ENCODE peak calls at places on chromosomes 2 and 18, in four cellular contexts. S is nephron progenitor cell; L is GM06990; C is stimulated activated CD4-positive, alpha-beta T cell treated with anti-CD3 and anti-CD28 coated beads, Interleukin-15, amount 100 ng/mL, for 24 hours. Z is an unnamed sample.
A peak's percentile ranks its signal among the peaks of the same experiment; 100 is the strongest.

GRCh38 chr18:45519881-45520280 is 95.4 kb upstream of the SLC14A2 start:
- DNase-seq in S (no peak), L (no peak), C (no peak), Z (no peak)

GRCh38 chr2:168422584-168422983 is 33.5 kb upstream of the CERS6 start:
- DNase-seq in S (no peak), L (no peak), C (no peak), Z (no peak)

GRCh38 chr2:49271060-49271665 is 116.8 kb upstream of the FSHR start:
- DNase-seq in S (no peak), L (no peak), C (no peak), Z (peak; percentile 88)

GRCh38 chr2:6526093-6526824 is 339.4 kb downstream of the CMPK2 start:
- DNase-seq in S (peak; percentile 28), L (no peak), C (no peak), Z (peak; percentile 77)

GRCh38 chr2:143885461-143885860 is 634.5 kb downstream of the ZEB2 start:
- DNase-seq in S (no peak), L (no peak), C (no peak), Z (no peak)

GRCh38 chr2:151849413-151850010 is 21.3 kb upstream of the ARL5A start:
- DNase-seq in S (no peak), L (no peak), C (no peak), Z (peak; percentile 10)

GRCh38 chr2:3421053-3421452 is 41.6 kb downstream of the TRAPPC12 start:
- DNase-seq in S (no peak), L (no peak), C (no peak), Z (no peak)

GRCh38 chr2:202432776-202433175 is 56.6 kb downstream of the BMPR2 start:
- DNase-seq in S (no peak), L (no peak), C (no peak), Z (no peak)

GRCh38 chr18:74468547-74469014 is 11.5 kb upstream of the DIPK1C start:
- DNase-seq in S (no peak), L (no peak), C (no peak), Z (no peak)

GRCh38 chr2:110713508-110714362 is 18.6 kb upstream of the ACOXL start:
- DNase-seq in S (no peak), L (no peak), C (no peak), Z (no peak)

GRCh38 chr2:219446101-219446504 is 11.5 kb downstream of the SPEG start:
- DNase-seq in S (no peak), L (no peak), C (no peak), Z (no peak)

GRCh38 chr18:13587937-13588336 is 138.4 kb downstream of the FAM210A start:
- DNase-seq in S (no peak), L (no peak), C (no peak), Z (no peak)

GRCh38 chr2:127149384-127149783 is 42.4 kb upstream of the BIN1 start:
- DNase-seq in S (no peak), L (no peak), C (no peak), Z (no peak)

GRCh38 chr2:206084870-206085741 is 868 bp downstream of the INO80D start:
- DNase-seq in S (peak; percentile 48), L (peak; percentile 63), C (peak; percentile 53), Z (peak; percentile 22)

GRCh38 chr18:12013186-12013916 is 32.0 kb downstream of the IMPA2 start:
- DNase-seq in S (peak; percentile 53), L (no peak), C (no peak), Z (no peak)

GRCh38 chr2:223696719-223697118 is 94.6 kb upstream of the SCG2 start:
- DNase-seq in S (no peak), L (no peak), C (no peak), Z (no peak)

GRCh38 chr2:28893488-28893887 is 979 bp upstream of the WDR43 start:
- DNase-seq in S (no peak), L (no peak), C (no peak), Z (no peak)

Z was measured in NCI-H1105 treated with DMSO at 0.1 percent for 48 hours.